ENCODE peak calls at places on chromosomes 2 and 18, in six cellular contexts. X, N, M, A, Z and G are unnamed samples.

GRCh38 chr18:7090771-7091170 is 26.8 kb downstream of the LAMA1 start:
- DNase-seq in X (no peak), M (no peak), N (no peak), Z (peak), A (no peak), G (no peak)

GRCh38 chr2:85810376-85811172 is 56.8 kb downstream of the ATOH8 start:
- DNase-seq in Z (no peak), N (no peak), X (no peak), M (no peak), A (peak), G (peak)

GRCh38 chr2:219405958-219406860 is 12.0 kb upstream of the DES start:
- DNase-seq in N (no peak), X (no peak), Z (no peak), M (no peak), A (no peak), G (no peak)

GRCh38 chr2:12005886-12006681 is 259.7 kb downstream of the LPIN1 start:
- DNase-seq in Z (peak), N (peak), X (no peak), M (no peak), A (peak), G (peak)

GRCh38 chr2:109295070-109295780 is 166.2 kb downstream of the SH3RF3 start:
- DNase-seq in N (no peak), M (peak), Z (no peak), X (no peak), A (peak), G (no peak)

GRCh38 chr18:46271488-46271887 is 167.3 kb downstream of the HAUS1 start:
- DNase-seq in Z (no peak), X (no peak), N (no peak), M (no peak), A (no peak), G (no peak)

GRCh38 chr18:26456070-26456491 is 92.3 kb downstream of the KCTD1 start:
- DNase-seq in M (no peak), Z (no peak), N (peak), A (no peak), X (no peak), G (no peak)

GRCh38 chr18:77526962-77527361 is 277.3 kb downstream of the GALR1 start:
- DNase-seq in N (no peak), M (no peak), X (no peak), Z (no peak), A (no peak), G (no peak)

GRCh38 chr2:236731767-236732580 is 162.3 kb downstream of the ACKR3 start:
- DNase-seq in A (no peak), Z (no peak), N (no peak), M (no peak), X (no peak), G (peak)

GRCh38 chr2:109005686-109006204 is 16.7 kb upstream of the EDAR start:
- DNase-seq in N (no peak), Z (peak), X (no peak), M (no peak), A (no peak), G (no peak)

GRCh38 chr2:176105727-176106635 is 1.1 kb upstream of the HOXD11 start:
- DNase-seq in N (no peak), Z (no peak), X (no peak), M (no peak), A (peak), G (no peak)
- H3K4me3 ChIP-seq in N (no peak), Z (no peak), X (no peak), M (no peak), A (peak), G (no peak)

GRCh38 chr2:96951125-96951654 is 35.2 kb downstream of the FAM178B start:
- DNase-seq in Z (peak), M (peak), X (no peak), A (peak), N (peak), G (peak)
- H3K4me3 ChIP-seq in Z (no peak), M (no peak), X (no peak), A (no peak), N (no peak), G (no peak)

GRCh38 chr18:10400534-10400933 is 53.9 kb upstream of the APCDD1 start:
- DNase-seq in A (no peak), N (no peak), Z (no peak), X (no peak), M (no peak), G (no peak)

GRCh38 chr18:10397004-10397403 is 57.4 kb upstream of the APCDD1 start:
- DNase-seq in X (no peak), M (no peak), A (no peak), N (no peak), Z (no peak), G (no peak)

GRCh38 chr18:10399465-10399864 is 55.0 kb upstream of the APCDD1 start:
- DNase-seq in A (no peak), N (no peak), M (no peak), X (no peak), Z (no peak), G (no peak)

GRCh38 chr18:10401489-10401888 is 52.9 kb upstream of the APCDD1 start:
- DNase-seq in A (peak), Z (peak), N (no peak), M (no peak), X (no peak), G (no peak)

DNA sequence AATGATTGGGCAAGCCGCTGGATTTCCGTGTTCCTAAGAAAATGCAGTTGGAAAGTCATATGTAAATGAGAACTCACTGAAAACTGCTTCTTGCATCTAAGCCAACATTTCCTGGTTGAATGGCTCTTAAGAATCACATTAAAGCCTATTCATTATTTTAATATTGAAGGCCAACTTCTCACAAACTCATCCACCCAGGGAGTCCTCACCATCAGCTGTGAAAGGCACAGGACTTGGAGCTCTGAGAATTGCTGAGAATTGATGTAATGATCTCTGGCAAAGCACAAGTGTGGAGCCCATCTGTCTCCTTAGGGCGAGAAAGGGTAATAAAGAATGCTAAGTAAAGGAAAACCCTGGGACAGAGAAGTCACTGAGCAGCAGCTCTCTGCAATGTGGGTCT is 55.9 kb upstream of the APCDD1 start:
- DNase-seq in A (no peak), X (no peak), Z (peak), M (no peak), N (no peak), G (no peak)
- H3K4me3 ChIP-seq in A (no peak), X (no peak), Z (no peak), M (no peak), N (no peak), G (no peak)

DNA sequence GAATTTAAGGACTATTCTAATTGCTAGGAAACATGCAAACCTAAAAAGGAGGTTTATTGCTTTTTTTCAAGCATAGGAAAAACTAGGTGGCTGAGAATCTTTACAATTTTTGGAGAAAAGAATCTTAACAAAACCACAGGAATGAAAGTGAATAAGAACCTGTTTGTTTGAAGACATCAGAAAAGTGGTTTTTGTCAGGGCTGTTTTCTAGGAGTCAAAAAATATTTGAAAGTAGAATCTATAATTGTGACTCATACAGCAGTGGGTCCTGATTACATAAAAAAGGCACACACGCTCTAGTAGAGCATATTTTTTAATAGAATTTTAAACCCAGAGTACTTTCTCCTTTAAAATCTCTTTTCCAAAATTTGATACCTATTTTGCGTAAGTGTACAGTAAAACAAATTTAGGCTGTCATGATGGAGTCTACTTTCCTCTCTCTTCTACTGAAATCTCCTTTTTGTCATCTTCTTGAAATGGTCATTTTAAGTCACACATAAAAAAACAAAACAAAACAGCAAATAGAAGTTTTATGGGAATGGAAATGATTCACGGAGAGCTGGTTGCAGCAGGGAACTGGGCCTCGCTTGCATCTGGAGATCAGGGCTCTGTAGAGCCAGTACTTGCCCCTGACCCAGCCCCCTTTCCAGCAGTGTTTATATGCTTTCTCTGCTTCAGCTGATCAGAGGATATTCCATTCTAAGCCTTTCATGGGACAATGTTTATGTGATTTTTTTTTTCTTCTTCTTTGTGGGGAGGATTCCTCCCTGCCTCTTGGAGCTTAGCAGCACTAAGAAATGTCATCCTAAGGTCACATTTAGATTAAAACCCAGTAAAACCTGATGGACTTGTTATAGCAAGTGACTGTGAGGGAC is 59.1 kb upstream of the PELI1 start:
- DNase-seq in Z (peak), A (no peak), M (no peak), X (no peak), N (no peak), G (no peak)
- H3K4me3 ChIP-seq in Z (peak), A (peak), M (no peak), X (no peak), N (no peak), G (no peak)

DNA sequence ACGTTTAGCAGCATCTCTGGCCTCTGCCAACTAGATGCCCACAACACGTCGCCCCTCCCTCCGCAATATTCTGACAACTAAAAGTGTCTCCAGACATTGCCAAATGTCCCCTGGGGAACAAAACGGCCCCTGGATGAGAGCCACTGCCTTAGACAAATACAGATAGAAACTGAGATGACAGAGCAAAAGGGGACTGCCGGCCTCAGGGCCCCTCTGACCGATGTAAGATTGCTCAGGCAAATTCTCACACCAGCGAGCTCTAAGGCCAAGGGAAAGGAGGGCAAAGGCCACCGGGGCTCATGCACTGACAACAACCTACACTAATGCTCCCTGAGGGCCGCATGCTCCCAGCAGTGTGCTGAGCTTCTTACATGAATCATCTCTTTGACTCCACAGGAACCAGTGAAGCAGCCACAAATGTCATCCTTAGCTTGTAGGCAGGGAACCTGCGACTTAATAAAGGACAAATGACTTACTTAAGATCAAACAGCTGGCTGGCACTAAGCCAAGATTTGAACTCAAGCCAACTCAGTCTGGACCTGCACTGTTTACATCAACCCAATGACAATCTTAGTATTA is 228.5 kb downstream of the TTC32 start:
- DNase-seq in Z (peak), A (no peak), M (no peak), X (no peak), N (no peak), G (no peak)
- H3K4me3 ChIP-seq in Z (no peak), A (no peak), M (no peak), X (no peak), N (no peak), G (no peak)

DNA sequence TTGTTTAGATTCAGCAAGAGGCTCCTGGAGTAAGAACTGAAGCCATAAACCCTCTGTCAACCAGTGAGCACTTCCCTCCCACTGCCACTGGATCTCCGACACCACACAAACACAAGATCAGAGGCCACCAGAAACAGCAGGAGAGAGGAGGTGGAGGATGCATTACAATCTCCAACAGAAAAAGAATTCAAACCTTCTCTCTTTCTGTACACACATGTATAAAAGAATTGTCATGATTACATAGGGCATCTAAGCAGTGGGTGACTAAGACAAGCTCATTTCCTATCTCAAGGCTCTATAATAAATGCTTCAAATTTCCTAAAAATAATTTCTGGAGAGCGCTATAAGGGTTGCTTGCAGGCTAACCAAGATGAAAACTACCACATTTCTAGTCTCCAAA is 27.1 kb downstream of the TBC1D8 start:
- DNase-seq in A (no peak), Z (no peak), M (no peak), X (no peak), N (no peak), G (no peak)
- H3K4me3 ChIP-seq in A (no peak), Z (no peak), M (no peak), X (no peak), N (no peak), G (no peak)

DNA sequence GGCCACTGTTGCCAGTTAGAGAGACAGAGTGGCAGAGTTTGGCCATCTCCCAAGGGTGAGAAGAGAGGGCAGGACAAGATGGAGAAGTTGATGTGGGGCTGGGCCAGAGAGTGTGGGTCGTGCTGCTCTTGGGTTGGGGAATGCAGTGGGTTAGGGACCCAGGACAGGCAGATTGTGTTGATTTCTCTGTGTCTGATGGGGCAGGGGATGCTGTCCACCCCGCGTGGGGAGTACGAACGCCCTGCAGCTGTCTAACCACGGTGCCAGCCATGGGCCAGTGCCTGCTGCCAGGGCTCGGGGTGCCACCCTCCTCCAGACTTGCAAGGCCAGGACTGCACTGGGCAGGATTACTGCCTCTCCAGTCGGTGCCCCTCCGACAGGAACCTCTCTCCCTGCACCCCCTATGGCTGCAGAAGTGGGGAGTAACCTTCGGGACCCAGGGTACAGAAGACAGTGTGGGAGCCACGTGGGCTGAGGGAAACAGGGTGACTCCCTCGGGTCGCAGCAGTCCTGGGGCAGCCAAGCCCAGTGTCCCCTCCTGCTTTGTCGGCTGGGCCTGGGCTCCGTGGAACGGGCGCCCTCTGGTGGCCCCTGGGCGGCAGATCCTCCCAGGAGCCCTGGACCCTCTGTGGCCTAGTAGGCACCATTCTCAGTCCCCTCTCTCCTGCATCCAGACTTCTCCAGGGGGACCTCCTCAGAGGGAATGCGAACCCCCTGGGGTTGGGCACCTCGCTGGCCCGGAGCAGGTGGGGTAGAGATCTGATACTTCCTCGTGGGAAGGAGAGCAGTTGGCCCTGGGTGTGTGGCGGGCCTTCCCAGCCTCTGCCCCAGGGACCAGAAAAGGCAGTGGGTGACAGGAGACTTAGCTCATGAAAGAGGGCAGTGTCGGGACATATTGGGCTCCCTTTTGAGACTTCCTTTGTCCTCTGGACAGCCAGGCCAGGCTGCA is 2.7 kb downstream of the GPC1 start:
- DNase-seq in M (peak), N (peak), Z (peak), X (no peak), A (peak), G (peak)
- H3K4me3 ChIP-seq in M (no peak), N (no peak), Z (peak), X (peak), A (no peak), G (no peak)

GRCh38 chr2:144512421-144513272 is 7.3 kb downstream of the ZEB2 start:
- DNase-seq in M (no peak), A (no peak), N (no peak), Z (peak), X (no peak), G (no peak)
- H3K4me3 ChIP-seq in M (peak), A (peak), N (no peak), Z (peak), X (peak), G (no peak)

DNA sequence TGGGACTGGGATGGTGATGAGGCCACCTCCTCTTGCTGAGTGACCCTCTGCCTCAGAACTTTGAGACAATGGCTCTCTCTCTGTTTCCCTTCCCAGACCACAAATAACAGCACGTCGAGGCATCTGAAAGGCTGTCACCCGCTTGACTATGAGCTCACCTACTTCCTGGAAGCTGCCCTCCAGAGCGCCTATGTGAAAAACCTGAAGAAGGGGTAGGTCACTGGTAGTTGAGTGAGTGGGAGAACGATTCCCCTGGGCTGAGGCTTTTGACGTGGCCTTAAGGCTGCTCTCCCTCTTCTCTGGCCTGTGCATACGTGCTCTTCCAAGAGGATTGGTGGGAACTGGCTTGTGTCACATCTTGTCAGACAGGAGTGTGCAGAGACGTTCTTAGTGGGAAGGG is 63.1 kb upstream of the MCFD2 start:
- DNase-seq in N (no peak), M (no peak), A (no peak), X (no peak), Z (no peak), G (no peak)
- H3K4me3 ChIP-seq in N (no peak), M (no peak), A (no peak), X (no peak), Z (no peak), G (no peak)